ENCODE peak calls at places on chromosomes 7 and 10, in five cellular contexts. V, X, W, E and G are unnamed samples.

GRCh38 chr10:42941245-42941644 is 135.6 kb upstream of the RET start:
- DNase-seq in X (peak; percentile 25), V (no peak), W (no peak), E (no peak), G (no peak)

GRCh38 chr7:78636727-78637126 is 816.7 kb downstream of the MAGI2 start:
- DNase-seq in V (no peak), X (no peak), W (no peak), E (no peak), G (no peak)

GRCh38 chr10:18071591-18071990 is 68.6 kb upstream of the CACNB2 start:
- DNase-seq in E (no peak), X (no peak), V (no peak), W (no peak), G (no peak)

GRCh38 chr7:28808786-28809533 is 149.2 kb downstream of the TRIL start:
- DNase-seq in E (peak; percentile 69), W (peak; percentile 28), X (no peak), V (no peak), G (no peak)

GRCh38 chr10:132591166-132591971 is 53.8 kb downstream of the INPP5A start:
- DNase-seq in W (no peak), V (no peak), X (peak; percentile 75), E (no peak), G (no peak)

GRCh38 chr10:31036209-31036608 is 4.5 kb upstream of the ZNF438 start:
- DNase-seq in E (no peak), W (no peak), X (no peak), V (no peak), G (no peak)

GRCh38 chr7:138954545-138955475 is 26.4 kb downstream of the KIAA1549 start:
- DNase-seq in V (no peak), E (no peak), X (no peak), W (no peak), G (no peak)

GRCh38 chr7:159144756-159145543 is at the start of gene VIPR2:
- DNase-seq in V (no peak), X (peak; percentile 88), W (no peak), E (no peak), G (no peak)

GRCh38 chr10:110408203-110408871 is 89.4 kb upstream of the DUSP5 start:
- DNase-seq in X (no peak), W (no peak), V (no peak), E (no peak), G (no peak)

GRCh38 chr10:98309366-98310355 is 41.7 kb upstream of the LOXL4 start:
- DNase-seq in X (peak; percentile 86), V (peak; percentile 59), W (peak; percentile 10), E (peak; percentile 26), G (peak; percentile 77)

GRCh38 chr10:61733358-61733940 is 70.7 kb downstream of the CABCOCO1 start:
- DNase-seq in V (peak; percentile 9), E (peak; percentile 39), W (peak; percentile 56), X (no peak), G (peak; percentile 8)

GRCh38 chr7:132437730-132438129 is 138.5 kb downstream of the PLXNA4 start:
- DNase-seq in W (no peak), V (no peak), E (no peak), X (no peak), G (no peak)

GRCh38 chr10:132101529-132101928 is 35.8 kb downstream of the JAKMIP3 start:
- DNase-seq in W (peak; percentile 4), X (peak; percentile 34), E (no peak), V (no peak), G (no peak)

GRCh38 chr10:7819126-7819470 is 793 bp downstream of the TAF3 start:
- DNase-seq in E (peak; percentile 36), V (peak; percentile 50), W (peak; percentile 67), X (no peak), G (peak; percentile 56)

GRCh38 chr10:69866688-69867461 is 65.2 kb downstream of the COL13A1 start:
- DNase-seq in X (peak; percentile 75), V (no peak), W (no peak), E (no peak), G (no peak)

GRCh38 chr10:90964781-90965462 is 44.0 kb upstream of the ANKRD1 start:
- DNase-seq in E (no peak), W (no peak), X (no peak), V (no peak), G (no peak)

GRCh38 chr7:41051525-41051924 is 651.4 kb downstream of the INHBA start:
- DNase-seq in V (no peak), W (no peak), E (no peak), X (peak; percentile 64), G (no peak)

GRCh38 chr7:69903410-69903809 is 305.1 kb downstream of the AUTS2 start:
- DNase-seq in X (no peak), E (no peak), W (no peak), V (no peak), G (no peak)

GRCh38 chr10:48251525-48252353 is 22.8 kb downstream of the FRMPD2 start:
- DNase-seq in V (no peak), X (peak; percentile 56), W (no peak), E (no peak), G (no peak)

GRCh38 chr7:94129443-94130140 is 125.4 kb upstream of the BET1 start:
- DNase-seq in X (no peak), V (no peak), E (no peak), W (no peak), G (no peak)

GRCh38 chr10:119541046-119541445 is 1.5 kb downstream of the RGS10 start:
- DNase-seq in E (no peak), V (no peak), X (peak; percentile 58), W (no peak), G (no peak)

GRCh38 chr7:22771829-22772228 is 44.8 kb downstream of the IL6 start:
- DNase-seq in X (no peak), W (no peak), V (no peak), E (no peak), G (no peak)

GRCh38 chr10:32957341-32958084 is 517 bp downstream of the ITGB1 start:
- DNase-seq in W (peak; percentile 55), E (peak; percentile 62), V (peak; percentile 54), X (peak; percentile 77), G (peak; percentile 59)

GRCh38 chr10:116146374-116146773 is 126.6 kb downstream of the GFRA1 start:
- DNase-seq in W (no peak), X (no peak), V (no peak), E (no peak), G (no peak)

GRCh38 chr7:150675714-150676113 is 9.8 kb upstream of the GIMAP2 start:
- DNase-seq in W (no peak), V (no peak), E (no peak), X (no peak), G (no peak)

GRCh38 chr10:49689882-49690510 is 10.5 kb downstream of the C10orf53 start:
- DNase-seq in W (no peak), E (no peak), X (no peak), V (no peak), G (no peak)

GRCh38 chr7:87316846-87317545 is 28.5 kb upstream of the CROT start:
- DNase-seq in V (no peak), W (no peak), E (no peak), X (no peak), G (no peak)

GRCh38 chr7:47358944-47359588 is 222.8 kb downstream of the TNS3 start:
- DNase-seq in E (no peak), X (no peak), V (no peak), W (no peak), G (no peak)

GRCh38 chr10:75038335-75038734 is 73.1 kb upstream of the SAMD8 start:
- DNase-seq in V (no peak), W (no peak), E (no peak), X (no peak), G (no peak)

GRCh38 chr10:15293862-15294835 is 76.9 kb downstream of the FAM171A1 start:
- DNase-seq in V (no peak), W (no peak), X (no peak), E (no peak), G (no peak)

GRCh38 chr7:155291045-155291530 is 6.6 kb upstream of the INSIG1 start:
- DNase-seq in W (no peak), V (no peak), E (no peak), X (no peak), G (no peak)

GRCh38 chr10:42981358-42982236 is 95.3 kb upstream of the RET start:
- DNase-seq in E (no peak), V (no peak), X (peak; percentile 56), W (no peak), G (no peak)

DNA sequence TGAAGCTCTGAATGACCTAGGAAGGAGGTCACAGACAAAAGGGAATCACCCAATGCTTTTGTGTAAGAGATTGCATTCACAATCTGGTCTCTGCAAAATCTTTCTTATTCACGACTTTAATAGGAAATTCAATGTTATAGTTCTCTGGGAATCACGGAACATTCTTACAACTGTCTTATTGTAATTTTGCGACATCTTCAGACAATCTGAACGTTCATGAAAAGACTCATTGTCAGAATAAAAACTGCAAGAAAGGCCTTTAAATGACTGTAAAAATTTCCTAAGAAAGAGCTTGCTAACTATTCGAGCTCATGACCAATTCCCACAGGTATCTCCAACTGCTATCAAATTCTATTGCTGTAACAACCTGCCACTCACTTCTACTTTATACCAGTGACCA is 130.7 kb downstream of the DGKI start:
- DNase-seq in V (no peak), X (no peak), E (no peak), W (no peak), G (no peak)
- TF ChIP-seq CTCF in V (no peak), X (no peak), E (no peak), W (no peak), G (no peak)

GRCh38 chr7:27165089-27165654 is at the start of gene HOXA9:
- DNase-seq in W (no peak), E (peak; percentile 35), V (no peak), X (peak; percentile 97), G (no peak)

GRCh38 chr7:27164381-27165088 is 802 bp downstream of the HOXA9 start:
- DNase-seq in W (no peak), E (peak; percentile 27), X (peak; percentile 87), V (no peak), G (no peak)

GRCh38 chr7:27162548-27162848 is 2.8 kb downstream of the HOXA9 start:
- DNase-seq in V (no peak), W (no peak), X (no peak), E (no peak), G (no peak)

GRCh38 chr7:27162930-27163775 is 2.2 kb downstream of the HOXA9 start:
- DNase-seq in X (peak; percentile 50), E (peak; percentile 6), W (no peak), V (no peak), G (no peak)

DNA sequence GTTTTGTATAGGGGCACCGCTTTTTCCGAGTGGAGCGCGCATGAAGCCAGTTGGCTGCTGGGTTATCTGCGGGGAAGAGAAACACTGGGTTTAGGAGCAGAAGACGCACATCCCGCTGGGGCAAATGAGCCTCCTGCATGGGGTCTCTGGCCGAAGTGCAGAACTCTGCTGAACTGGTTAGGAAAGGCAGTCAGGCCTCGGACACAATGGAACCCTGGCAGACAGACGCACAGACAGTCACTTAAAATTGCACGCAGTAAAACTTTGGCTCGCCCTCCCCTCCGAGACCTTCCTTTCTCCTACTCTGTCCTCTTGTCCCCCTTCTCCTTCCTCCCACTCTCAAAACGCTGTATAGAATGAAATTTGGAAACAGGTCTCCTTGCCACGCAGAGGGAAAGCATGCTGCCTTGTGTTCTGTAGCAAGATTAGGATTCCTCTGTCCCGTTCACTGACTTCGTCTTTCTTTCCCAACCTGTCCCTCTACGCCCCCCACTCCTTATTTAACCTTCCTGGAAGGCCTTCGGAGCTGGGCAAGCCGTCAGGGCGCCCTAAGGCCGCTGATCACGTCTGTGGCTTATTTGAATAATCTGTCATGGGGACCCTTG is 1.5 kb downstream of the HOXA9 start:
- DNase-seq in W (no peak), X (peak; percentile 67), E (peak; percentile 28), V (no peak), G (no peak)
- TF ChIP-seq CTCF in W (no peak), X (no peak), E (no peak), V (no peak), G (no peak)

GRCh38 chr7:142389544-142389943 is 131.7 kb upstream of the PRSS58 start:
- DNase-seq in E (no peak), V (no peak), W (no peak), X (no peak), G (no peak)
- TF ChIP-seq CTCF in E (no peak), V (no peak), W (no peak), X (no peak), G (no peak)

GRCh38 chr7:91636129-91636724 is 244.3 kb downstream of the MTERF1 start:
- DNase-seq in E (peak; percentile 30), X (no peak), W (peak; percentile 21), V (no peak), G (no peak)
- TF ChIP-seq CTCF in E (peak; percentile 35), X (peak; percentile 28), W (peak; percentile 73), V (peak; percentile 50), G (peak; percentile 48)